ENCODE peak calls at places on chromosome 4, in four cellular contexts. One of them, this sample, is unnamed.

GRCh38 chr4:176259330-176260090 is 9.5 kb downstream of the ASB5 start:
- DNase-seq in fibroblast of lung: peak; percentile 74
- DNase-seq in T-helper 2 cell: no peak
- DNase-seq in stimulated activated CD4-positive, alpha-beta T cell treated with anti-CD3 and anti-CD28 coated beads, Interleukin-1b, Interleukin-23, amount 100 ng/mL, for 24 hours: no peak
- DNase-seq in this sample: no peak

GRCh38 chr4:87516683-87517082 is 12.5 kb downstream of the SPARCL1 start:
- DNase-seq in T-helper 2 cell: no peak
- DNase-seq in stimulated activated CD4-positive, alpha-beta T cell treated with anti-CD3 and anti-CD28 coated beads, Interleukin-1b, Interleukin-23, amount 100 ng/mL, for 24 hours: no peak
- DNase-seq in fibroblast of lung: no peak
- DNase-seq in this sample: no peak

GRCh38 chr4:98081961-98082360 is 61.3 kb downstream of the STPG2 start:
- DNase-seq in stimulated activated CD4-positive, alpha-beta T cell treated with anti-CD3 and anti-CD28 coated beads, Interleukin-1b, Interleukin-23, amount 100 ng/mL, for 24 hours: no peak
- DNase-seq in fibroblast of lung: no peak
- DNase-seq in T-helper 2 cell: no peak
- DNase-seq in this sample: no peak

GRCh38 chr4:1233641-1234277 is 15.2 kb downstream of the CTBP1 start:
- DNase-seq in fibroblast of lung: no peak
- DNase-seq in stimulated activated CD4-positive, alpha-beta T cell treated with anti-CD3 and anti-CD28 coated beads, Interleukin-1b, Interleukin-23, amount 100 ng/mL, for 24 hours: no peak
- DNase-seq in T-helper 2 cell: no peak
- DNase-seq in this sample: no peak

GRCh38 chr4:13541720-13542576 is 2.4 kb downstream of the NKX3-2 start:
- DNase-seq in fibroblast of lung: no peak
- DNase-seq in stimulated activated CD4-positive, alpha-beta T cell treated with anti-CD3 and anti-CD28 coated beads, Interleukin-1b, Interleukin-23, amount 100 ng/mL, for 24 hours: no peak
- DNase-seq in T-helper 2 cell: no peak
- DNase-seq in this sample: no peak

GRCh38 chr4:150720973-150721518 is 139.1 kb downstream of the MAB21L2 start:
- DNase-seq in stimulated activated CD4-positive, alpha-beta T cell treated with anti-CD3 and anti-CD28 coated beads, Interleukin-1b, Interleukin-23, amount 100 ng/mL, for 24 hours: no peak
- DNase-seq in T-helper 2 cell: no peak
- DNase-seq in fibroblast of lung: no peak
- DNase-seq in this sample: no peak

GRCh38 chr4:121392426-121393086 is 11.7 kb upstream of the QRFPR start:
- DNase-seq in fibroblast of lung: no peak
- DNase-seq in T-helper 2 cell: no peak
- DNase-seq in stimulated activated CD4-positive, alpha-beta T cell treated with anti-CD3 and anti-CD28 coated beads, Interleukin-1b, Interleukin-23, amount 100 ng/mL, for 24 hours: no peak
- DNase-seq in this sample: no peak

GRCh38 chr4:157514711-157515110 is 294.2 kb downstream of the GRIA2 start:
- DNase-seq in stimulated activated CD4-positive, alpha-beta T cell treated with anti-CD3 and anti-CD28 coated beads, Interleukin-1b, Interleukin-23, amount 100 ng/mL, for 24 hours: no peak
- DNase-seq in fibroblast of lung: no peak
- DNase-seq in T-helper 2 cell: no peak
- DNase-seq in this sample: no peak

GRCh38 chr4:3833326-3833989 is 67.3 kb downstream of the ADRA2C start:
- DNase-seq in fibroblast of lung: no peak
- DNase-seq in stimulated activated CD4-positive, alpha-beta T cell treated with anti-CD3 and anti-CD28 coated beads, Interleukin-1b, Interleukin-23, amount 100 ng/mL, for 24 hours: no peak
- DNase-seq in T-helper 2 cell: no peak
- DNase-seq in this sample: no peak

GRCh38 chr4:1792832-1793495 is at the start of gene FGFR3:
- DNase-seq in T-helper 2 cell: no peak
- DNase-seq in fibroblast of lung: peak; percentile 10
- DNase-seq in stimulated activated CD4-positive, alpha-beta T cell treated with anti-CD3 and anti-CD28 coated beads, Interleukin-1b, Interleukin-23, amount 100 ng/mL, for 24 hours: peak; percentile 23
- DNase-seq in this sample: no peak

GRCh38 chr4:99868126-99868596 is 26.1 kb downstream of the LAMTOR3 start:
- DNase-seq in T-helper 2 cell: no peak
- DNase-seq in fibroblast of lung: peak; percentile 60
- DNase-seq in stimulated activated CD4-positive, alpha-beta T cell treated with anti-CD3 and anti-CD28 coated beads, Interleukin-1b, Interleukin-23, amount 100 ng/mL, for 24 hours: no peak
- DNase-seq in this sample: no peak

GRCh38 chr4:11698846-11699590 is 270.3 kb upstream of the HS3ST1 start:
- DNase-seq in fibroblast of lung: peak; percentile 91
- DNase-seq in T-helper 2 cell: no peak
- DNase-seq in stimulated activated CD4-positive, alpha-beta T cell treated with anti-CD3 and anti-CD28 coated beads, Interleukin-1b, Interleukin-23, amount 100 ng/mL, for 24 hours: no peak
- DNase-seq in this sample: no peak

GRCh38 chr4:105909699-105910340 is 14.5 kb downstream of the NPNT start:
- DNase-seq in T-helper 2 cell: no peak
- DNase-seq in fibroblast of lung: no peak
- DNase-seq in stimulated activated CD4-positive, alpha-beta T cell treated with anti-CD3 and anti-CD28 coated beads, Interleukin-1b, Interleukin-23, amount 100 ng/mL, for 24 hours: no peak
- DNase-seq in this sample: no peak

GRCh38 chr4:83258463-83258862 is 26.1 kb downstream of the COQ2 start:
- DNase-seq in fibroblast of lung: no peak
- DNase-seq in stimulated activated CD4-positive, alpha-beta T cell treated with anti-CD3 and anti-CD28 coated beads, Interleukin-1b, Interleukin-23, amount 100 ng/mL, for 24 hours: no peak
- DNase-seq in T-helper 2 cell: no peak
- DNase-seq in this sample: no peak

GRCh38 chr4:186266699-186267467 is 894 bp downstream of the F11 start:
- DNase-seq in stimulated activated CD4-positive, alpha-beta T cell treated with anti-CD3 and anti-CD28 coated beads, Interleukin-1b, Interleukin-23, amount 100 ng/mL, for 24 hours: no peak
- DNase-seq in T-helper 2 cell: no peak
- DNase-seq in fibroblast of lung: peak; percentile 13
- DNase-seq in this sample: no peak

GRCh38 chr4:19309365-19309764 is 942.3 kb upstream of the SLIT2 start:
- DNase-seq in fibroblast of lung: peak; percentile 54
- DNase-seq in stimulated activated CD4-positive, alpha-beta T cell treated with anti-CD3 and anti-CD28 coated beads, Interleukin-1b, Interleukin-23, amount 100 ng/mL, for 24 hours: no peak
- DNase-seq in T-helper 2 cell: no peak
- DNase-seq in this sample: no peak

GRCh38 chr4:138650917-138651564 is 364.5 kb upstream of the NOCT start:
- DNase-seq in T-helper 2 cell: no peak
- DNase-seq in stimulated activated CD4-positive, alpha-beta T cell treated with anti-CD3 and anti-CD28 coated beads, Interleukin-1b, Interleukin-23, amount 100 ng/mL, for 24 hours: no peak
- DNase-seq in fibroblast of lung: peak; percentile 97
- DNase-seq in this sample: no peak

This sample was measured in NK-92 treated with Interleukin-12 subunit alpha and Interleukin-12 subunit beta, amount 100 ng/mL, for 24 hours.